ENCODE peak calls at places on chromosomes 16 and 17, in four cellular contexts. C is endothelial cell, A is neural crest cell, W is EL. Q is an unnamed sample.

GRCh38 chr17:38958756-38959155 is 8.4 kb downstream of the FBXO47 start:
- DNase-seq in C (no peak), A (no peak), W (peak), Q (no peak)

GRCh38 chr17:38761612-38762011 is 9.1 kb downstream of the PSMB3 start:
- DNase-seq in C (peak), A (peak), W (peak), Q (no peak)

GRCh38 chr17:36934759-36935630 is 2.3 kb upstream of the LHX1 start:
- DNase-seq in C (no peak), A (peak), W (no peak), Q (no peak)

GRCh38 chr16:1057252-1057932 is 15.2 kb upstream of the SSTR5 start:
- DNase-seq in C (peak), A (peak), W (no peak), Q (no peak)

GRCh38 chr17:80650751-80651173 is 106.1 kb downstream of the RPTOR start:
- DNase-seq in C (no peak), A (no peak), W (no peak), Q (no peak)

GRCh38 chr17:80498242-80498919 is 22.0 kb upstream of the NPTX1 start:
- DNase-seq in C (no peak), A (peak), W (peak), Q (peak)

GRCh38 chr16:3182608-3183444 is 5.2 kb upstream of the OR1F1 start:
- DNase-seq in C (peak), A (peak), W (peak), Q (no peak)

GRCh38 chr17:29124135-29124930 is 55.9 kb downstream of the MYO18A start:
- DNase-seq in C (peak), A (peak), W (peak), Q (no peak)

GRCh38 chr17:65572581-65573282 is 11.3 kb upstream of the AXIN2 start:
- DNase-seq in C (no peak), A (no peak), W (no peak), Q (no peak)

GRCh38 chr16:27515874-27516353 is 33.8 kb downstream of the GTF3C1 start:
- DNase-seq in C (peak), A (peak), W (peak), Q (no peak)

GRCh38 chr16:53369921-53370320 is 64.3 kb upstream of the RBL2 start:
- DNase-seq in C (no peak), A (no peak), W (peak), Q (no peak)

GRCh38 chr16:719815-720506 is 985 bp upstream of the ANTKMT start:
- DNase-seq in C (no peak), A (no peak), W (peak), Q (no peak)

GRCh38 chr17:37485938-37486570 is 3.6 kb upstream of the DUSP14 start:
- DNase-seq in C (no peak), A (no peak), W (no peak), Q (no peak)

GRCh38 chr17:47895254-47895855 is 681 bp upstream of the SP2 start:
- DNase-seq in C (no peak), A (no peak), W (peak), Q (no peak)

GRCh38 chr16:54931041-54931756 is 534 bp downstream of the IRX5 start:
- DNase-seq in C (peak), A (peak), W (peak), Q (no peak)

GRCh38 chr16:31696968-31697743 is 169.5 kb downstream of the AHSP start:
- DNase-seq in C (no peak), A (no peak), W (peak), Q (no peak)

GRCh38 chr17:15119928-15120327 is 145.2 kb downstream of the PMP22 start:
- DNase-seq in C (no peak), A (no peak), W (no peak), Q (no peak)

GRCh38 chr17:77796201-77796860 is 162.2 kb upstream of the TNRC6C start:
- DNase-seq in C (no peak), A (no peak), W (peak), Q (peak)

GRCh38 chr16:19517424-19518089 is 4.3 kb downstream of the GDE1 start:
- DNase-seq in C (no peak), A (no peak), W (peak), Q (no peak)

GRCh38 chr17:48113201-48113676 is 5.7 kb downstream of the SNX11 start:
- DNase-seq in C (no peak), A (no peak), W (no peak), Q (no peak)

GRCh38 chr16:48112603-48113400 is 43.0 kb downstream of the ABCC12 start:
- DNase-seq in C (no peak), A (no peak), W (no peak), Q (no peak)

GRCh38 chr16:56163938-56164337 is 27.4 kb upstream of the GNAO1 start:
- DNase-seq in C (no peak), A (no peak), W (no peak), Q (no peak)

GRCh38 chr17:652310-652709 is 62.3 kb downstream of the VPS53 start:
- DNase-seq in C (no peak), A (no peak), W (no peak), Q (peak)

GRCh38 chr17:77373298-77374169 is 232.8 kb downstream of the SEC14L1 start:
- DNase-seq in C (peak), A (no peak), W (no peak), Q (peak)

GRCh38 chr17:82793974-82794620 is 42.2 kb downstream of the TBCD start:
- DNase-seq in C (no peak), A (no peak), W (no peak), Q (peak)

GRCh38 chr17:37856245-37856644 is 68.0 kb upstream of the TBC1D3K start:
- DNase-seq in C (no peak), A (no peak), W (no peak), Q (no peak)

GRCh38 chr16:12612598-12613101 is 191.0 kb downstream of the CPPED1 start:
- DNase-seq in C (no peak), A (no peak), W (no peak), Q (no peak)

GRCh38 chr16:54812229-54812628 is 118.4 kb upstream of the IRX5 start:
- DNase-seq in C (no peak), A (no peak), W (no peak), Q (no peak)

GRCh38 chr16:56354016-56354415 is 71.3 kb downstream of the AMFR start:
- DNase-seq in C (no peak), A (no peak), W (no peak), Q (peak)